ENCODE peak calls at places on chromosomes 11 and 22, in nine cellular contexts. E, C, N, U, P, S, R, Y and A are unnamed samples.
A peak's percentile ranks its signal among the peaks of the same experiment; 100 is the strongest.

GRCh38 chr22:32744560-32744959 is 56.9 kb upstream of the TIMP3 start:
- DNase-seq in S (no peak), Y (no peak), U (no peak), C (no peak), P (no peak), R (no peak), E (no peak), N (no peak), A (no peak)

GRCh38 chr11:8235925-8236324 is 27.8 kb downstream of the LMO1 start:
- DNase-seq in N (no peak), E (no peak), R (no peak), S (no peak), C (no peak), P (no peak), U (no peak), Y (no peak), A (no peak)

GRCh38 chr11:100869328-100869727 is 182.2 kb downstream of the ARHGAP42 start:
- DNase-seq in C (no peak), R (no peak), U (no peak), Y (no peak), N (no peak), S (no peak), E (no peak), P (no peak), A (no peak)

GRCh38 chr11:69125861-69126260 is 29.9 kb upstream of the SMIM38 start:
- DNase-seq in E (no peak), P (no peak), C (no peak), N (no peak), Y (no peak), U (no peak), S (no peak), R (no peak), A (no peak)

GRCh38 chr22:47163481-47163875 is 401.0 kb downstream of the TBC1D22A start:
- DNase-seq in C (no peak), Y (no peak), E (no peak), N (no peak), S (no peak), U (no peak), P (no peak), R (no peak), A (no peak)

GRCh38 chr11:120306519-120307242 is 18.4 kb upstream of the TLCD5 start:
- DNase-seq in S (peak; percentile 82), P (no peak), N (no peak), Y (no peak), C (no peak), U (peak; percentile 71), E (peak; percentile 89), R (no peak), A (peak; percentile 50)

GRCh38 chr11:116644948-116645305 is 127.9 kb downstream of the BUD13 start:
- DNase-seq in N (no peak), C (no peak), E (no peak), R (no peak), U (no peak), Y (no peak), S (no peak), P (no peak), A (no peak)

GRCh38 chr11:122804161-122804560 is 34.1 kb upstream of the CRTAM start:
- DNase-seq in R (no peak), Y (peak; percentile 28), U (no peak), S (peak; percentile 59), C (no peak), E (peak; percentile 49), P (no peak), N (no peak), A (no peak)

GRCh38 chr11:68012843-68013610 is 2.9 kb downstream of the ALDH3B1 start:
- DNase-seq in N (no peak), E (peak; percentile 98), S (peak; percentile 98), U (peak; percentile 89), P (no peak), C (no peak), R (no peak), Y (no peak), A (peak; percentile 90)

GRCh38 chr11:119357069-119357468 is 10.6 kb upstream of the MFRP start:
- DNase-seq in R (no peak), N (no peak), S (no peak), C (no peak), Y (no peak), E (no peak), U (no peak), P (no peak), A (no peak)

GRCh38 chr11:55942785-55943392 is 6.7 kb upstream of the OR5I1 start:
- DNase-seq in P (peak; percentile 21), C (no peak), U (no peak), S (peak; percentile 46), Y (peak; percentile 26), E (peak; percentile 2), N (no peak), R (no peak), A (no peak)

GRCh38 chr11:1202776-1203504 is 19.9 kb upstream of the MUC5B start:
- DNase-seq in U (no peak), R (peak; percentile 42), Y (peak; percentile 85), S (peak; percentile 39), C (no peak), N (peak; percentile 38), E (peak; percentile 45), P (peak; percentile 5), A (no peak)

GRCh38 chr11:125091247-125091876 is 20.1 kb downstream of the TMEM218 start:
- DNase-seq in P (no peak), Y (peak; percentile 49), E (peak; percentile 67), C (no peak), S (peak; percentile 43), R (no peak), N (no peak), U (peak; percentile 32), A (peak; percentile 28)